ENCODE peak calls at places on chromosomes 1 and 21, in eight cellular contexts. Z, K, B, A, M, F, T and J are unnamed samples.
A peak's percentile ranks its signal among the peaks of the same experiment; 100 is the strongest.

GRCh38 chr1:218813247-218813646 is 360.4 kb upstream of the LYPLAL1 start:
- DNase-seq in K (no peak), B (peak; percentile 47), M (no peak), A (no peak), Z (no peak), F (no peak), T (peak; percentile 67), J (no peak)

GRCh38 chr1:38701088-38701487 is 158.5 kb downstream of the RRAGC start:
- DNase-seq in K (no peak), M (no peak), T (no peak), Z (no peak), F (no peak), A (no peak), B (no peak), J (no peak)

GRCh38 chr1:197441990-197442389 is 173.9 kb downstream of the CRB1 start:
- DNase-seq in Z (no peak), A (no peak), M (no peak), B (peak; percentile 66), K (no peak), F (no peak), T (peak; percentile 96), J (no peak)

GRCh38 chr21:35989185-35989735 is 71.1 kb downstream of the SETD4 start:
- DNase-seq in M (no peak), T (peak; percentile 68), Z (no peak), B (peak; percentile 20), F (no peak), A (no peak), K (no peak), J (no peak)

GRCh38 chr1:86704972-86705632 is 726 bp downstream of the SH3GLB1 start:
- DNase-seq in T (peak; percentile 75), K (peak; percentile 75), Z (peak; percentile 54), A (no peak), B (peak; percentile 61), F (peak; percentile 22), M (peak; percentile 14), J (peak; percentile 58)

GRCh38 chr1:150366416-150367296 is 2.7 kb downstream of the RPRD2 start:
- DNase-seq in M (no peak), T (peak; percentile 10), B (peak; percentile 50), Z (no peak), K (no peak), A (no peak), F (no peak), J (peak; percentile 30)

GRCh38 chr1:147804942-147805723 is 44.7 kb upstream of the GJA5 start:
- DNase-seq in M (no peak), B (no peak), T (no peak), K (no peak), Z (no peak), F (no peak), A (no peak), J (no peak)

GRCh38 chr1:64268653-64269557 is 65.5 kb downstream of the UBE2U start:
- DNase-seq in K (peak; percentile 82), T (peak; percentile 93), A (peak; percentile 67), M (peak; percentile 87), F (peak; percentile 64), B (peak; percentile 88), Z (peak; percentile 78), J (peak; percentile 61)

GRCh38 chr1:24513691-24514090 is 11.1 kb downstream of the RCAN3 start:
- DNase-seq in M (no peak), A (no peak), K (no peak), F (no peak), Z (no peak), T (no peak), B (no peak), J (no peak)

GRCh38 chr1:113542221-113542701 is 151.9 kb downstream of the MAGI3 start:
- DNase-seq in K (no peak), T (peak; percentile 62), Z (no peak), B (peak; percentile 95), M (peak; percentile 70), A (no peak), F (no peak), J (no peak)

GRCh38 chr1:25051906-25052305 is 121.8 kb upstream of the RUNX3 start:
- DNase-seq in Z (no peak), A (no peak), B (no peak), F (no peak), T (no peak), M (no peak), K (no peak), J (no peak)

GRCh38 chr1:26046313-26047031 is 554 bp upstream of the SLC30A2 start:
- DNase-seq in M (no peak), A (no peak), F (no peak), Z (no peak), B (no peak), T (no peak), K (no peak), J (no peak)

GRCh38 chr1:5926686-5927435 is 65.4 kb downstream of the NPHP4 start:
- DNase-seq in B (no peak), F (no peak), Z (no peak), T (no peak), A (no peak), M (no peak), K (no peak), J (no peak)

GRCh38 chr21:45168522-45168921 is 94.1 kb downstream of the ADARB1 start:
- DNase-seq in M (no peak), T (no peak), F (no peak), A (no peak), Z (no peak), K (no peak), B (no peak), J (no peak)

GRCh38 chr1:223551610-223552009 is 113.9 kb downstream of the CAPN8 start:
- DNase-seq in K (no peak), M (no peak), T (peak; percentile 7), B (peak; percentile 14), A (no peak), F (no peak), Z (no peak), J (no peak)

GRCh38 chr1:223558512-223558911 is 107.0 kb downstream of the CAPN8 start:
- DNase-seq in A (no peak), K (no peak), M (no peak), Z (no peak), F (no peak), B (no peak), T (no peak), J (no peak)

GRCh38 chr1:223557125-223557465 is 108.4 kb downstream of the CAPN8 start:
- DNase-seq in M (no peak), K (no peak), F (no peak), A (no peak), B (no peak), Z (no peak), T (no peak), J (no peak)

GRCh38 chr1:223553957-223554356 is 111.5 kb downstream of the CAPN8 start:
- DNase-seq in A (no peak), M (no peak), B (no peak), K (no peak), F (no peak), Z (no peak), T (no peak), J (no peak)

DNA sequence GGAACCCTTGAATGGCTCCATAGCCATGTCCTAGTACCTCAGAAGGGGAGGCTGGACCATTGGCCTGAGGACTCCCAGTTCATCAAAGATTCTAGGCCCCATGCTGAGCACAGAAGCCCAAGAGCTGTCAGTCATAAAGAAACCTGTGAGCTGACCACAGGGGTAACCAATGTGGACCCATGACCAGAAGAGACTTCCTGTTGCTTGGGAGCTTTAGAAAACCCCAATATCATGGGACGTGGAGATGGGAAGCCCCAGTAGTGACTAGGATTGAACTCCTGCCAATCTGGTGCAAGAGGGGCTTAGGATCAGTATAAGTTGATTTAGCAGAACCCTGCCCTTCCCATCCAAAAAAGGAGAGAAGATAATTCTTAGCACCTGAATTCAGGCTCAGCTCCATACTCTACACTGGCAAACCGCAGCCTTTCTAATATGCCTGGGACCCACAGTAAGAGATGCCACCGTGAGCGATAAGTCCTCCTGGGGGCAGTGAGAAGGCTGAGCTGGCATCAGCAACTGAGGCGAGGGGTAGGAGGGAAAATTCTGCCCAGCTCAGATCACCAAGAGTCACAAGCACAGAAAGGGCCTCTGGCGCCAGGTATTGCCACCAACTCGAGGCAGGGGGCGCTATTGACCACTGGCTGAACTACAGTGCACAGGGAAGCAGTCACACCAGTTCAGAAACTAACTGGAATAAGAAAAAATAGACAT is 108.9 kb downstream of the CAPN8 start:
- DNase-seq in M (no peak), Z (peak; percentile 89), T (peak; percentile 15), F (no peak), B (peak; percentile 67), A (peak; percentile 7), K (no peak), J (peak; percentile 69)
- TF ChIP-seq CTCF in M (peak; percentile 73), Z (peak; percentile 96), T (peak; percentile 54), F (no peak), B (peak; percentile 83), A (no peak), K (no peak), J (peak; percentile 67)

GRCh38 chr21:42833439-42833815 is 45.9 kb downstream of the WDR4 start:
- DNase-seq in Z (peak; percentile 36), A (peak; percentile 35), M (peak; percentile 16), K (peak; percentile 27), B (peak; percentile 50), T (peak; percentile 6), F (peak; percentile 59), J (peak; percentile 68)
- TF ChIP-seq CTCF in Z (no peak), A (no peak), M (peak; percentile 18), K (no peak), B (peak; percentile 40), T (no peak), F (peak; percentile 46), J (peak; percentile 28)

GRCh38 chr1:22362626-22363402 is 88.8 kb upstream of the ZBTB40 start:
- DNase-seq in M (no peak), K (no peak), F (no peak), T (no peak), A (no peak), Z (no peak), B (no peak), J (no peak)
- TF ChIP-seq CTCF in M (no peak), K (no peak), F (no peak), T (no peak), A (no peak), Z (no peak), B (no peak), J (no peak)

GRCh38 chr1:159196543-159196942 is 8.1 kb upstream of the ACKR1 start:
- DNase-seq in Z (no peak), T (no peak), M (no peak), B (peak; percentile 17), F (no peak), K (no peak), A (no peak), J (no peak)
- TF ChIP-seq CTCF in Z (peak; percentile 25), T (no peak), M (no peak), B (peak; percentile 40), F (no peak), K (no peak), A (peak; percentile 26), J (no peak)

DNA sequence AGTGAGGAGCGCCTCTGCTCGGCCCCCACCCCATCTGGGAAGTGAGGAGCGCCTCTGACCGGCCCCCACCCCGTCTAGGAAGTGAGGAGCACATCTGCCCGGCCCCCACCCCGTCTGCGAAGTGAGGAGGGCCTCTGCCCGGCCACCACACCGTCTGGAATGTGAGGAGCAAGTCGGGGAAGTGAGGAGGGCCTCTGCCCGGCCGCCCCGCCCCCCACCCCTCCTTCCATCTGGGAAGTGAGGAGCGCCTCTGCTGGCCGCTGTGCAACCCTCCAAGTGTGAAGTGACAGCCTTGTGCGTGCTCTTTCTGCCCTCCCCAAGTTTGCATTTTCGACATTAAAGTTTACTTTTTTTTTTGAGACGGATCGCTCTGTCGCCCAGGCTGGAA is 5.1 kb upstream of the ZZZ3 start:
- DNase-seq in K (no peak), A (peak; percentile 55), F (no peak), M (no peak), T (peak; percentile 25), Z (peak; percentile 33), B (peak; percentile 35), J (no peak)
- TF ChIP-seq CTCF in K (peak; percentile 12), A (no peak), F (no peak), M (peak; percentile 27), T (peak; percentile 32), Z (peak; percentile 37), B (peak; percentile 49), J (peak; percentile 43)

GRCh38 chr1:213362598-213362997 is 311.6 kb downstream of the RPS6KC1 start:
- DNase-seq in B (no peak), F (no peak), M (no peak), Z (no peak), K (no peak), A (no peak), T (no peak), J (no peak)
- TF ChIP-seq CTCF in B (no peak), F (no peak), M (no peak), Z (no peak), K (no peak), A (no peak), T (no peak), J (no peak)